ENCODE peak calls at places on chromosome 9, in four cellular contexts. C is glutamatergic neuron; F is naive thymus-derived CD8-positive, alpha-beta T cell; I is stimulated activated CD4-positive, alpha-beta T cell treated with anti-CD3 and anti-CD28 coated beads, Interleukin-1b, Interleukin-23, amount 100 ng/mL, for 24 hours. B is an unnamed sample.

GRCh38 chr9:89312154-89312616 is 1.2 kb downstream of the CKS2 start:
- DNase-seq in C (no peak), F (no peak), I (no peak), B (peak; percentile 19)

GRCh38 chr9:111621895-111622480 is 9.1 kb upstream of the DNAJC25 start:
- DNase-seq in C (peak; percentile 43), F (peak; percentile 7), I (no peak), B (peak; percentile 49)

GRCh38 chr9:77598510-77598909 is 49.6 kb downstream of the GNA14 start:
- DNase-seq in C (no peak), F (no peak), I (no peak), B (no peak)

GRCh38 chr9:76856016-76856415 is 49.9 kb downstream of the PRUNE2 start:
- DNase-seq in C (no peak), F (no peak), I (no peak), B (no peak)

GRCh38 chr9:31799953-31800609 is 584.4 kb upstream of the ACO1 start:
- DNase-seq in C (no peak), F (peak; percentile 9), I (no peak), B (no peak)

GRCh38 chr9:29118555-29118954 is 1545.3 kb upstream of the C9orf72 start:
- DNase-seq in C (no peak), F (no peak), I (no peak), B (no peak)

GRCh38 chr9:35719546-35719945 is 12.4 kb downstream of the TLN1 start:
- DNase-seq in C (no peak), F (no peak), I (no peak), B (no peak)

GRCh38 chr9:81772144-81772543 is 82.8 kb upstream of the TLE1 start:
- DNase-seq in C (no peak), F (no peak), I (no peak), B (peak; percentile 49)

GRCh38 chr9:117528225-117528624 is 113.4 kb upstream of the ASTN2 start:
- DNase-seq in C (no peak), F (no peak), I (no peak), B (no peak)

GRCh38 chr9:21803674-21804048 is 1.2 kb downstream of the MTAP start:
- DNase-seq in C (no peak), F (no peak), I (no peak), B (no peak)

GRCh38 chr9:136409557-136410455 is 608 bp downstream of the ENTR1 start:
- DNase-seq in C (no peak), F (no peak), I (no peak), B (peak; percentile 84)

GRCh38 chr9:133067006-133067405 is 5.2 kb downstream of the CEL start:
- DNase-seq in C (no peak), F (no peak), I (no peak), B (no peak)

GRCh38 chr9:122377241-122378164 is 6.7 kb downstream of the PTGS1 start:
- DNase-seq in C (no peak), F (no peak), I (no peak), B (no peak)

GRCh38 chr9:89426389-89426961 is 71.4 kb downstream of the SEMA4D start:
- DNase-seq in C (no peak), F (no peak), I (no peak), B (no peak)

GRCh38 chr9:108149346-108149745 is 659.8 kb upstream of the KLF4 start:
- DNase-seq in C (no peak), F (no peak), I (no peak), B (no peak)